ENCODE peak calls at places on chromosome 13, in six cellular contexts. B is cardiac muscle cell, M is body of pancreas, W is K562, A is PC-3, C is activated B cell treated with CpG ODN at 0.5 μM for 24 hours. T is an unnamed sample.

GRCh38 chr13:112849500-112849899 is 119.5 kb upstream of the MCF2L start:
- DNase-seq in C (no peak), W (no peak), A (peak), B (no peak), M (no peak), T (no peak)

GRCh38 chr13:24878340-24878739 is 114.4 kb downstream of the RNF17 start:
- DNase-seq in W (no peak), A (no peak), M (no peak), B (no peak), C (no peak), T (no peak)

GRCh38 chr13:63279136-63279535 is 1863.5 kb upstream of the PCDH20 start:
- DNase-seq in W (no peak), B (no peak), A (no peak), C (no peak), M (no peak), T (no peak)

GRCh38 chr13:102141625-102142472 is 260.0 kb downstream of the FGF14 start:
- DNase-seq in B (peak), W (peak), C (no peak), A (peak), M (no peak), T (no peak)

GRCh38 chr13:99496322-99497142 is 4.7 kb upstream of the TM9SF2 start:
- DNase-seq in M (no peak), C (no peak), W (peak), A (no peak), B (no peak), T (no peak)

GRCh38 chr13:113928701-113929627 is 44.9 kb downstream of the C13orf46 start:
- DNase-seq in B (no peak), M (peak), A (no peak), W (no peak), C (no peak), T (peak)

GRCh38 chr13:25232937-25233515 is 54.3 kb downstream of the MTMR6 start:
- DNase-seq in M (no peak), A (peak), B (peak), C (no peak), W (peak), T (no peak)

GRCh38 chr13:114125589-114125988 is 6.8 kb downstream of the RASA3 start:
- DNase-seq in A (no peak), C (no peak), M (no peak), B (no peak), W (no peak), T (no peak)

GRCh38 chr13:94585543-94586101 is 10.3 kb downstream of the TGDS start:
- DNase-seq in A (no peak), C (no peak), B (no peak), W (no peak), M (no peak), T (no peak)

GRCh38 chr13:29503041-29503837 is 92.2 kb downstream of the SLC7A1 start:
- DNase-seq in C (no peak), M (no peak), B (no peak), W (peak), A (no peak), T (no peak)

GRCh38 chr13:49053899-49054298 is 78.2 kb downstream of the FNDC3A start:
- DNase-seq in B (no peak), C (no peak), A (no peak), M (no peak), W (no peak), T (no peak)

GRCh38 chr13:85665286-85665685 is 133.9 kb downstream of the SLITRK6 start:
- DNase-seq in M (no peak), B (no peak), A (peak), C (no peak), W (no peak), T (no peak)

GRCh38 chr13:75364131-75364713 is 117.7 kb downstream of the TBC1D4 start:
- DNase-seq in B (no peak), A (peak), W (no peak), M (no peak), C (no peak), T (no peak)

GRCh38 chr13:99689955-99690354 is 188.7 kb downstream of the TM9SF2 start:
- DNase-seq in A (no peak), C (no peak), W (no peak), B (no peak), M (no peak), T (no peak)

GRCh38 chr13:112693831-112694497 is 4.1 kb downstream of the ATP11A start:
- DNase-seq in M (no peak), B (no peak), C (no peak), A (peak), W (no peak), T (no peak)

GRCh38 chr13:29767006-29767405 is 83.4 kb downstream of the UBL3 start:
- DNase-seq in M (no peak), W (no peak), B (no peak), A (no peak), C (no peak), T (no peak)

GRCh38 chr13:31970237-31970930 is 61.2 kb upstream of the FRY start:
- DNase-seq in M (no peak), W (no peak), C (no peak), A (peak), B (no peak), T (no peak)

GRCh38 chr13:47478985-47479384 is 522.1 kb downstream of the SUCLA2 start:
- DNase-seq in W (no peak), B (no peak), A (peak), M (no peak), C (no peak), T (no peak)

GRCh38 chr13:41470187-41470586 is 12.8 kb downstream of the RGCC start:
- DNase-seq in M (no peak), W (no peak), B (no peak), A (no peak), C (no peak), T (no peak)

GRCh38 chr13:94610475-94610874 is 8.8 kb downstream of the GPR180 start:
- DNase-seq in C (no peak), W (no peak), A (no peak), B (no peak), M (no peak), T (no peak)

GRCh38 chr13:108463365-108463764 is 166.0 kb upstream of the MYO16 start:
- DNase-seq in B (no peak), M (no peak), W (no peak), A (peak), C (no peak), T (no peak)

GRCh38 chr13:88552966-88553365 is 881.8 kb downstream of the SLITRK5 start:
- DNase-seq in B (no peak), A (no peak), C (no peak), M (no peak), W (no peak), T (no peak)

GRCh38 chr13:114339779-114340534 is 25.7 kb downstream of the CHAMP1 start:
- DNase-seq in W (no peak), C (no peak), M (peak), A (peak), B (no peak), T (no peak)

GRCh38 chr13:73338389-73338788 is 279.6 kb downstream of the KLF5 start:
- DNase-seq in W (no peak), C (no peak), A (no peak), B (no peak), M (peak), T (no peak)

GRCh38 chr13:96804186-96804585 is 190.1 kb downstream of the OXGR1 start:
- DNase-seq in A (no peak), C (no peak), W (no peak), M (no peak), B (no peak), T (no peak)

GRCh38 chr13:77026255-77026782 is 640 bp downstream of the FBXL3 start:
- DNase-seq in W (peak), B (peak), M (peak), A (peak), C (peak), T (peak)

GRCh38 chr13:43805071-43805468 is 18.3 kb upstream of the ENOX1 start:
- DNase-seq in C (no peak), W (no peak), A (peak), M (no peak), B (no peak), T (no peak)

GRCh38 chr13:37241786-37242185 is 136.3 kb upstream of the CSNK1A1L start:
- DNase-seq in A (no peak), M (no peak), B (no peak), W (no peak), C (no peak), T (no peak)

GRCh38 chr13:51955281-51955771 is 55.9 kb downstream of the ATP7B start:
- DNase-seq in M (no peak), W (peak), B (no peak), C (no peak), A (peak), T (no peak)

GRCh38 chr13:46339035-46339666 is 47.9 kb downstream of the RUBCNL start:
- DNase-seq in A (peak), B (no peak), M (no peak), C (no peak), W (no peak), T (no peak)

GRCh38 chr13:93309886-93310520 is 83.4 kb downstream of the GPC6 start:
- DNase-seq in M (no peak), W (peak), B (peak), A (peak), C (no peak), T (no peak)

GRCh38 chr13:40271931-40272775 is 394.3 kb downstream of the FOXO1 start:
- DNase-seq in M (peak), C (no peak), W (no peak), A (peak), B (no peak), T (no peak)

GRCh38 chr13:112891477-112892401 is 77.3 kb upstream of the MCF2L start:
- DNase-seq in A (no peak), C (no peak), B (no peak), W (no peak), M (no peak), T (no peak)

GRCh38 chr13:75996582-75996981 is 360.5 kb downstream of the LMO7 start:
- DNase-seq in B (no peak), C (no peak), M (no peak), A (no peak), W (no peak), T (no peak)

GRCh38 chr13:98838776-98839175 is 86.3 kb upstream of the SLC15A1 start:
- DNase-seq in B (no peak), W (no peak), A (no peak), M (no peak), C (no peak), T (no peak)

DNA sequence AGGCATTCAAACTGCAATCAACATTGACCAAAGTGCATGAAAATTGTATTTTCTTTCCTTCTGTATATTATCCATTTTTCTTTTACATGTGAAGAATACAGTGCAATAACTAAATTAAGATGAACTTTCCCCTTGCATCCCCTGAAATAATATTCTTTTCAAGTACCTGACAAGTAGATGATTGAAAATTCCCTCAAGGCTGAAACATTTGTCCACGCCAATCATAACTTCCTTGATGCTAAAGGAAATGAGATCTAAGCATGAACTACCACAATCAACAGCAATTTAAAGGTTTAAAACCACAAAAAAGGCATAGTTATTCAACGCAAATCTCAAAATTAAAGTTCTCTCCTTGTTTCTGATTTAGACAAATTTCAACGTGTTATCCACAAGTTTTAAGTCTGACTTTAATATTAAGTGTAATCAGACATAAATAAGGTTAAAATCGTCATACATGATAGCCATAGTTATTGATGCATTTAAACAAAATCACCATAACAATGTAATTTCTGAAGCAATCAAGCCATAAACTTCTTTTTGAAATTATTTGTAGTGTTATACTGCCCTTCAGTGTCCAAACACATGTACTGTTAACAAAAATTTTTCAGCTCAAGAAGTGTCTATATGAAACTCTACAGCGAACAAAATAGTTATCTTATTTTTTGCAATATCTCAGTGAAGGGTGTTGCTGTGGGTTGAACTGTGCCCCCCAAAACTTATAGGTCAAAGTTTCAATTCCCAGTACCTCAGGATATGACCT is 169.5 kb downstream of the DCLK1 start:
- DNase-seq in A (peak), W (no peak), B (no peak), C (no peak), M (no peak), T (no peak)
- TF ChIP-seq CTCF in A (peak), W (no peak), B (no peak), C (no peak), M (no peak), T (peak)

GRCh38 chr13:106533940-106534843 is 1.3 kb downstream of the EFNB2 start:
- DNase-seq in M (peak), A (peak), C (peak), W (no peak), B (peak), T (peak)
- TF ChIP-seq CTCF in M (no peak), A (no peak), C (no peak), W (no peak), B (no peak), T (peak)

GRCh38 chr13:81610613-81611012 is 1269.7 kb upstream of the SPRY2 start:
- DNase-seq in B (no peak), W (no peak), M (no peak), C (no peak), A (no peak), T (no peak)
- TF ChIP-seq CTCF in B (no peak), W (no peak), M (no peak), C (no peak), A (no peak), T (peak)

DNA sequence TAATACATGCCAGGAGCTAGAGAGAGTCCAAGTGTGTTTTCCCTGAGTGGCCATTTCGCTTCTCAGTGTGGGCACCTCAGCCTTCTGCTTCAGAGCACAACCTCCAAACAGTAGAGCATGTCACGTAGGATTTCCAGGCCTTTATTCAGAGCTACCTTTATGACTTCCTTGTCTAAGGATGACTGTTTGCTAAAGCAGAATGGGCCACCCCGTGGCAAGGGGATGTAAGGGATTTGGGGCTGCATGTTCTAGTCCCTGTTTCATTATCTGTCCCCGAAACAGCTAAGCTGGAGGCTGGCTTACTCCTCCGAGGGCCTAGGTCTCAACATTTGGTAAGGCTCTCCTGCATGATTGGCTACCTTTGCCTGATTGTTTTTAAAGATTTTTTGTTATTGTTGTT is 6.0 kb downstream of the RNASEH2B start:
- DNase-seq in C (no peak), B (no peak), A (no peak), W (peak), M (no peak), T (no peak)
- TF ChIP-seq CTCF in C (no peak), B (no peak), A (no peak), W (peak), M (no peak), T (no peak)

GRCh38 chr13:71677114-71677513 is 189.9 kb downstream of the DACH1 start:
- DNase-seq in M (no peak), W (no peak), B (no peak), C (no peak), A (no peak), T (no peak)

GRCh38 chr13:71672527-71672926 is 194.5 kb downstream of the DACH1 start:
- DNase-seq in M (no peak), A (peak), W (no peak), C (no peak), B (no peak), T (no peak)

DNA sequence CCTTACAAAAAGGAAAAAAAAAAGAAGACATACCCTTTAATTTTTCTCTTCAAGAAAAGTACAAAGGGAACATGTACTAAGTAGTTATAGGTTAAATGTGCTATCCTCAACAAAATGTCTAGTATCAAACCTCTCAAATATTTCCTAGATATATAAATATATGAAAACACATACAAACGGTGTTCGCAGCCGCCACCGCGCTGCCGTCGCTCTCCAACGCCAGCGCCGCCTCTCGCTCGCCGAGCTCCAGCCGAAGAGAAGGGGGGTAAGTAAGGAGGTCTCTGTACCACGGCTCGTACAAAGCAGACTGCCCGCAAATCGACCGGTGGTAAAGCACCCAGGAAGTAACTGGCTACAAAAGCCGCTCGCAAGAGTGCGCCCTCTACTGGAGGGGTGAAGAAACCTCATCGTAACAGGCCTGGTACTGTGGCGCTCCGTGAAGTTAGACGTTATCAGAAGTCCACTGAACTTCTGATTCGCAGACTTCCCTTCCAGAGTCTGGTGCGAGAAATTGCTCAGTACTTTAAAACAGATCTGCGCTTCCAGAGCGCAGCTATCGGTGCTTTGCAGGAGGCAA is 192.1 kb downstream of the DACH1 start:
- DNase-seq in C (no peak), W (no peak), M (no peak), B (no peak), A (no peak), T (no peak)
- TF ChIP-seq CTCF in C (no peak), W (no peak), M (no peak), B (no peak), A (peak), T (peak)

GRCh38 chr13:111517641-111518010 is 197.2 kb downstream of the TEX29 start:
- DNase-seq in W (no peak), A (no peak), B (no peak), M (no peak), C (no peak), T (no peak)

GRCh38 chr13:111516712-111517640 is 196.5 kb downstream of the TEX29 start:
- DNase-seq in B (no peak), M (no peak), C (no peak), W (no peak), A (no peak), T (peak)

GRCh38 chr13:111519041-111519440 is 198.6 kb downstream of the TEX29 start:
- DNase-seq in M (no peak), B (no peak), C (no peak), A (no peak), W (no peak), T (peak)

GRCh38 chr13:111519490-111520170 is 199.2 kb downstream of the TEX29 start:
- DNase-seq in A (no peak), C (no peak), W (no peak), B (no peak), M (no peak), T (peak)

DNA sequence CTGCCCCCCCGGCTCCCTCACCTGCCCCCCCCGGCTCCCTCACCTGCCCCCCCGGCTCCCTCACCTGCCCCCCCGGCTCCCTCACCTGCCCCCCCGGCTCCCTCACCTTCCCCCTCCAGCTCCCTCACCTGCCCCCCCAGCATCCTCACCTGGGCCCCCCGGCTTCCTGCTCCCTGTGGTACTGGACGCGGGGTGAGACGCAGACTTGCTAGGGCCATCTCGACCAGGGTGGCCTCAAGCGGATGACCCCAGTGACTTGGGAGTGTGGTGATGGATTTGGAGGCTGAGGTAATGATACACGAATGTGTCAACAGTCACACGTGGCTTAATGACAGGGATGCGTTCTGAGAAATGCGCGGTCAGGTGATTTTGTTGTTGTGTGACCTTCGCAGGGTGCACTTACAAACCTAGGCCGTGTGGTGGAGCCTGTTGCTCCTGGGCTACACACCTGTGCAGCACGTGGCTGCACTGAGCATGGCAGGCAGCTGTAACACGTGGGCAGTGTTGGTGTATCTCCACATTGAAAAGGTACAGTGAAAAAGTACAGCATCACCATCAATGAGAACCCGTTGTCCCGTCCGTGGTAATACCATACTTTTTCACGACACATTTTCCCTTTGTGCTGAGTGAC is 197.8 kb downstream of the TEX29 start:
- DNase-seq in A (no peak), W (no peak), M (peak), C (no peak), B (no peak), T (peak)
- TF ChIP-seq CTCF in A (no peak), W (no peak), M (no peak), C (no peak), B (no peak), T (peak)

T was measured in type B pancreatic cell.